ENCODE peak calls at places on chromosomes 1 and 21, in seven cellular contexts. One of them, this sample, is unnamed.

GRCh38 chr1:21919520-21919919 is 17.6 kb downstream of the HSPG2 start:
- DNase-seq in central memory CD4-positive, alpha-beta T cell: no peak
- DNase-seq in AG08395: peak
- DNase-seq in HTR-8/SVneo: no peak
- DNase-seq in NCI-H1417: no peak
- DNase-seq in astrocyte of the spinal cord: peak
- DNase-seq in CD8-positive, alpha-beta T cell: no peak
- DNase-seq in this sample: no peak

GRCh38 chr1:247180581-247180980 is 8.8 kb upstream of the ZNF124 start:
- DNase-seq in astrocyte of the spinal cord: no peak
- DNase-seq in NCI-H1417: no peak
- DNase-seq in CD8-positive, alpha-beta T cell: no peak
- DNase-seq in central memory CD4-positive, alpha-beta T cell: no peak
- DNase-seq in HTR-8/SVneo: no peak
- DNase-seq in AG08395: no peak
- DNase-seq in this sample: no peak

GRCh38 chr1:204398197-204399125 is 13.2 kb downstream of the PPP1R15B start:
- DNase-seq in central memory CD4-positive, alpha-beta T cell: peak
- DNase-seq in astrocyte of the spinal cord: peak
- DNase-seq in HTR-8/SVneo: peak
- DNase-seq in AG08395: peak
- DNase-seq in CD8-positive, alpha-beta T cell: peak
- DNase-seq in NCI-H1417: peak
- DNase-seq in this sample: no peak

GRCh38 chr1:96861836-96862235 is 140.3 kb downstream of the PTBP2 start:
- DNase-seq in HTR-8/SVneo: no peak
- DNase-seq in central memory CD4-positive, alpha-beta T cell: no peak
- DNase-seq in astrocyte of the spinal cord: no peak
- DNase-seq in CD8-positive, alpha-beta T cell: no peak
- DNase-seq in AG08395: no peak
- DNase-seq in NCI-H1417: no peak
- DNase-seq in this sample: no peak

GRCh38 chr1:93908394-93909145 is 660 bp downstream of the GCLM start:
- DNase-seq in NCI-H1417: peak
- DNase-seq in AG08395: peak
- DNase-seq in HTR-8/SVneo: peak
- DNase-seq in CD8-positive, alpha-beta T cell: peak
- DNase-seq in central memory CD4-positive, alpha-beta T cell: peak
- DNase-seq in astrocyte of the spinal cord: no peak
- DNase-seq in this sample: no peak

GRCh38 chr1:19336543-19336942 is 24.4 kb downstream of the SLC66A1 start:
- DNase-seq in NCI-H1417: no peak
- DNase-seq in CD8-positive, alpha-beta T cell: no peak
- DNase-seq in HTR-8/SVneo: peak
- DNase-seq in central memory CD4-positive, alpha-beta T cell: no peak
- DNase-seq in astrocyte of the spinal cord: no peak
- DNase-seq in AG08395: no peak
- DNase-seq in this sample: no peak

GRCh38 chr1:207362962-207363858 is 41.7 kb downstream of the CD55 start:
- DNase-seq in central memory CD4-positive, alpha-beta T cell: peak
- DNase-seq in HTR-8/SVneo: no peak
- DNase-seq in NCI-H1417: no peak
- DNase-seq in astrocyte of the spinal cord: peak
- DNase-seq in AG08395: no peak
- DNase-seq in CD8-positive, alpha-beta T cell: no peak
- DNase-seq in this sample: no peak

GRCh38 chr1:235783148-235783776 is 83.4 kb downstream of the LYST start:
- DNase-seq in astrocyte of the spinal cord: peak
- DNase-seq in central memory CD4-positive, alpha-beta T cell: peak
- DNase-seq in HTR-8/SVneo: peak
- DNase-seq in CD8-positive, alpha-beta T cell: no peak
- DNase-seq in NCI-H1417: peak
- DNase-seq in AG08395: peak
- DNase-seq in this sample: no peak

GRCh38 chr1:225710804-225711203 is 57.9 kb upstream of the ENAH start:
- DNase-seq in NCI-H1417: no peak
- DNase-seq in astrocyte of the spinal cord: peak
- DNase-seq in HTR-8/SVneo: no peak
- DNase-seq in AG08395: peak
- DNase-seq in CD8-positive, alpha-beta T cell: no peak
- DNase-seq in central memory CD4-positive, alpha-beta T cell: no peak
- DNase-seq in this sample: no peak

GRCh38 chr1:44784094-44785026 is 3.6 kb downstream of the BEST4 start:
- DNase-seq in CD8-positive, alpha-beta T cell: peak
- DNase-seq in AG08395: no peak
- DNase-seq in central memory CD4-positive, alpha-beta T cell: no peak
- DNase-seq in HTR-8/SVneo: no peak
- DNase-seq in astrocyte of the spinal cord: no peak
- DNase-seq in NCI-H1417: peak
- DNase-seq in this sample: peak

GRCh38 chr1:233916706-233917105 is 12.2 kb downstream of the SLC35F3 start:
- DNase-seq in HTR-8/SVneo: no peak
- DNase-seq in CD8-positive, alpha-beta T cell: no peak
- DNase-seq in central memory CD4-positive, alpha-beta T cell: no peak
- DNase-seq in NCI-H1417: no peak
- DNase-seq in AG08395: no peak
- DNase-seq in astrocyte of the spinal cord: peak
- DNase-seq in this sample: no peak

GRCh38 chr21:46459356-46460112 is 843 bp downstream of the DIP2A start:
- DNase-seq in HTR-8/SVneo: no peak
- DNase-seq in NCI-H1417: peak
- DNase-seq in CD8-positive, alpha-beta T cell: no peak
- DNase-seq in central memory CD4-positive, alpha-beta T cell: no peak
- DNase-seq in AG08395: peak
- DNase-seq in astrocyte of the spinal cord: peak
- DNase-seq in this sample: no peak

GRCh38 chr1:1119272-1119890 is 3.5 kb upstream of the C1orf159 start:
- DNase-seq in astrocyte of the spinal cord: no peak
- DNase-seq in NCI-H1417: peak
- DNase-seq in CD8-positive, alpha-beta T cell: no peak
- DNase-seq in central memory CD4-positive, alpha-beta T cell: no peak
- DNase-seq in HTR-8/SVneo: no peak
- DNase-seq in AG08395: no peak
- DNase-seq in this sample: peak

GRCh38 chr1:179217943-179218507 is 11.5 kb downstream of the ABL2 start:
- DNase-seq in astrocyte of the spinal cord: peak
- DNase-seq in AG08395: peak
- DNase-seq in HTR-8/SVneo: no peak
- DNase-seq in central memory CD4-positive, alpha-beta T cell: no peak
- DNase-seq in CD8-positive, alpha-beta T cell: no peak
- DNase-seq in NCI-H1417: no peak
- DNase-seq in this sample: no peak

GRCh38 chr1:228691926-228692325 is 43.4 kb upstream of the RHOU start:
- DNase-seq in astrocyte of the spinal cord: peak
- DNase-seq in AG08395: peak
- DNase-seq in NCI-H1417: peak
- DNase-seq in CD8-positive, alpha-beta T cell: no peak
- DNase-seq in HTR-8/SVneo: peak
- DNase-seq in central memory CD4-positive, alpha-beta T cell: peak
- DNase-seq in this sample: no peak

GRCh38 chr1:165854101-165854845 is 26.9 kb downstream of the UCK2 start:
- DNase-seq in central memory CD4-positive, alpha-beta T cell: no peak
- DNase-seq in HTR-8/SVneo: peak
- DNase-seq in NCI-H1417: no peak
- DNase-seq in astrocyte of the spinal cord: peak
- DNase-seq in AG08395: peak
- DNase-seq in CD8-positive, alpha-beta T cell: no peak
- DNase-seq in this sample: no peak

GRCh38 chr21:46226146-46226545 is 2.4 kb downstream of the LSS start:
- DNase-seq in AG08395: no peak
- DNase-seq in central memory CD4-positive, alpha-beta T cell: no peak
- DNase-seq in astrocyte of the spinal cord: no peak
- DNase-seq in NCI-H1417: no peak
- DNase-seq in HTR-8/SVneo: no peak
- DNase-seq in CD8-positive, alpha-beta T cell: no peak
- DNase-seq in this sample: no peak

GRCh38 chr1:18491168-18491567 is 10.4 kb downstream of the KLHDC7A start:
- DNase-seq in HTR-8/SVneo: no peak
- DNase-seq in AG08395: no peak
- DNase-seq in central memory CD4-positive, alpha-beta T cell: no peak
- DNase-seq in NCI-H1417: no peak
- DNase-seq in CD8-positive, alpha-beta T cell: no peak
- DNase-seq in astrocyte of the spinal cord: no peak
- DNase-seq in this sample: no peak

GRCh38 chr1:228131736-228132135 is 8.3 kb upstream of the GUK1 start:
- DNase-seq in NCI-H1417: no peak
- DNase-seq in central memory CD4-positive, alpha-beta T cell: no peak
- DNase-seq in AG08395: no peak
- DNase-seq in astrocyte of the spinal cord: no peak
- DNase-seq in CD8-positive, alpha-beta T cell: no peak
- DNase-seq in HTR-8/SVneo: no peak
- DNase-seq in this sample: no peak

GRCh38 chr1:58576727-58577675 is at the start of gene TACSTD2:
- DNase-seq in HTR-8/SVneo: no peak
- DNase-seq in NCI-H1417: no peak
- DNase-seq in CD8-positive, alpha-beta T cell: no peak
- DNase-seq in AG08395: no peak
- DNase-seq in central memory CD4-positive, alpha-beta T cell: no peak
- DNase-seq in astrocyte of the spinal cord: no peak
- DNase-seq in this sample: peak

GRCh38 chr1:66752000-66752592 is at the start of gene DYNLT5:
- DNase-seq in astrocyte of the spinal cord: peak
- DNase-seq in NCI-H1417: no peak
- DNase-seq in HTR-8/SVneo: peak
- DNase-seq in CD8-positive, alpha-beta T cell: no peak
- DNase-seq in central memory CD4-positive, alpha-beta T cell: no peak
- DNase-seq in AG08395: peak
- DNase-seq in this sample: peak

GRCh38 chr1:198099755-198100154 is 57.0 kb upstream of the NEK7 start:
- DNase-seq in AG08395: no peak
- DNase-seq in CD8-positive, alpha-beta T cell: no peak
- DNase-seq in central memory CD4-positive, alpha-beta T cell: no peak
- DNase-seq in NCI-H1417: no peak
- DNase-seq in HTR-8/SVneo: no peak
- DNase-seq in astrocyte of the spinal cord: no peak
- DNase-seq in this sample: no peak

GRCh38 chr1:163231385-163231784 is 28.7 kb upstream of the RGS5 start:
- DNase-seq in central memory CD4-positive, alpha-beta T cell: no peak
- DNase-seq in astrocyte of the spinal cord: peak
- DNase-seq in AG08395: peak
- DNase-seq in CD8-positive, alpha-beta T cell: no peak
- DNase-seq in HTR-8/SVneo: no peak
- DNase-seq in NCI-H1417: no peak
- DNase-seq in this sample: no peak

GRCh38 chr21:46507562-46507961 is 48.9 kb downstream of the DIP2A start:
- DNase-seq in AG08395: no peak
- DNase-seq in CD8-positive, alpha-beta T cell: no peak
- DNase-seq in HTR-8/SVneo: no peak
- DNase-seq in astrocyte of the spinal cord: no peak
- DNase-seq in central memory CD4-positive, alpha-beta T cell: no peak
- DNase-seq in NCI-H1417: no peak
- DNase-seq in this sample: no peak

GRCh38 chr1:112272101-112272772 is 123.8 kb upstream of the CTTNBP2NL start:
- DNase-seq in astrocyte of the spinal cord: no peak
- DNase-seq in central memory CD4-positive, alpha-beta T cell: no peak
- DNase-seq in HTR-8/SVneo: no peak
- DNase-seq in NCI-H1417: no peak
- DNase-seq in AG08395: no peak
- DNase-seq in CD8-positive, alpha-beta T cell: no peak
- DNase-seq in this sample: no peak

GRCh38 chr1:196516373-196516772 is 91.9 kb downstream of the KCNT2 start:
- DNase-seq in astrocyte of the spinal cord: peak
- DNase-seq in NCI-H1417: no peak
- DNase-seq in HTR-8/SVneo: no peak
- DNase-seq in CD8-positive, alpha-beta T cell: no peak
- DNase-seq in AG08395: no peak
- DNase-seq in central memory CD4-positive, alpha-beta T cell: no peak
- DNase-seq in this sample: no peak

GRCh38 chr1:43722825-43723224 is 15.5 kb downstream of the ST3GAL3 start:
- DNase-seq in AG08395: no peak
- DNase-seq in NCI-H1417: no peak
- DNase-seq in CD8-positive, alpha-beta T cell: no peak
- DNase-seq in HTR-8/SVneo: no peak
- DNase-seq in central memory CD4-positive, alpha-beta T cell: no peak
- DNase-seq in astrocyte of the spinal cord: no peak
- DNase-seq in this sample: no peak

GRCh38 chr1:184988506-184988905 is 14.2 kb upstream of the NIBAN1 start:
- DNase-seq in NCI-H1417: no peak
- DNase-seq in AG08395: no peak
- DNase-seq in central memory CD4-positive, alpha-beta T cell: no peak
- DNase-seq in CD8-positive, alpha-beta T cell: no peak
- DNase-seq in astrocyte of the spinal cord: no peak
- DNase-seq in HTR-8/SVneo: no peak
- DNase-seq in this sample: no peak

GRCh38 chr1:78003882-78004718 is 639 bp upstream of the DNAJB4 start:
- DNase-seq in HTR-8/SVneo: peak
- DNase-seq in astrocyte of the spinal cord: peak
- DNase-seq in NCI-H1417: peak
- DNase-seq in AG08395: peak
- DNase-seq in central memory CD4-positive, alpha-beta T cell: no peak
- DNase-seq in CD8-positive, alpha-beta T cell: peak
- DNase-seq in this sample: no peak

GRCh38 chr1:25806418-25806817 is 6.4 kb downstream of the SELENON start:
- DNase-seq in AG08395: peak
- DNase-seq in central memory CD4-positive, alpha-beta T cell: no peak
- DNase-seq in HTR-8/SVneo: no peak
- DNase-seq in CD8-positive, alpha-beta T cell: no peak
- DNase-seq in NCI-H1417: no peak
- DNase-seq in astrocyte of the spinal cord: peak
- DNase-seq in this sample: no peak